ENCODE peak calls at places on chromosome 2, in five cellular contexts. M is HCT116, X is GM12878, H is HepG2, G is H1. L is an unnamed sample.
A peak's percentile ranks its signal among the peaks of the same experiment; 100 is the strongest.

GRCh38 chr2:176553685-176554106 is 284.5 kb downstream of the MTX2 start:
- DNase-seq in M (peak; percentile 32), X (no peak), H (no peak), G (no peak), L (no peak)

GRCh38 chr2:69082430-69082997 is 69.5 kb downstream of the ANTXR1 start:
- DNase-seq in M (no peak), X (no peak), G (no peak), H (peak; percentile 92), L (no peak)

GRCh38 chr2:156329922-156330726 is 2.4 kb downstream of the NR4A2 start:
- DNase-seq in M (no peak), G (no peak), H (no peak), X (no peak), L (no peak)

GRCh38 chr2:143675006-143675405 is 545.8 kb downstream of the ARHGAP15 start:
- DNase-seq in X (no peak), H (no peak), G (no peak), M (no peak), L (no peak)

GRCh38 chr2:160583823-160584537 is 90.4 kb upstream of the RBMS1 start:
- DNase-seq in H (no peak), M (no peak), X (no peak), G (no peak), L (no peak)

GRCh38 chr2:61758991-61759390 is 94.9 kb downstream of the FAM161A start:
- DNase-seq in M (no peak), G (no peak), X (no peak), H (no peak), L (no peak)

GRCh38 chr2:238726670-238727584 is 121.0 kb upstream of the TWIST2 start:
- DNase-seq in M (no peak), G (no peak), X (no peak), H (no peak), L (no peak)

GRCh38 chr2:213411582-213412289 is 127.5 kb downstream of the SPAG16 start:
- DNase-seq in H (no peak), X (no peak), G (no peak), M (peak; percentile 72), L (no peak)

GRCh38 chr2:191296083-191297006 is 51.1 kb downstream of the MYO1B start:
- DNase-seq in X (no peak), G (no peak), M (no peak), H (no peak), L (no peak)

GRCh38 chr2:86622878-86623548 is 652 bp downstream of the RNF103 start:
- DNase-seq in H (no peak), G (no peak), M (no peak), X (no peak), L (peak; percentile 76)

GRCh38 chr2:119307419-119308140 is 59.1 kb downstream of the C2orf76 start:
- DNase-seq in H (no peak), X (no peak), M (no peak), G (peak; percentile 9), L (no peak)

GRCh38 chr2:236505648-236506047 is 64.0 kb upstream of the ACKR3 start:
- DNase-seq in G (no peak), H (no peak), X (no peak), M (no peak), L (no peak)

GRCh38 chr2:42840760-42841159 is 48.4 kb upstream of the HAAO start:
- DNase-seq in M (no peak), G (no peak), X (no peak), H (no peak), L (no peak)

GRCh38 chr2:11984556-11985158 is 238.2 kb downstream of the LPIN1 start:
- DNase-seq in G (no peak), M (no peak), H (no peak), X (no peak), L (no peak)

GRCh38 chr2:26173596-26174482 is 951 bp downstream of the GAREM2 start:
- DNase-seq in M (no peak), H (no peak), G (no peak), X (no peak), L (no peak)
- TF ChIP-seq EZH2 in M (no peak), H (no peak), G (no peak), X (no peak), L (no peak)

DNA sequence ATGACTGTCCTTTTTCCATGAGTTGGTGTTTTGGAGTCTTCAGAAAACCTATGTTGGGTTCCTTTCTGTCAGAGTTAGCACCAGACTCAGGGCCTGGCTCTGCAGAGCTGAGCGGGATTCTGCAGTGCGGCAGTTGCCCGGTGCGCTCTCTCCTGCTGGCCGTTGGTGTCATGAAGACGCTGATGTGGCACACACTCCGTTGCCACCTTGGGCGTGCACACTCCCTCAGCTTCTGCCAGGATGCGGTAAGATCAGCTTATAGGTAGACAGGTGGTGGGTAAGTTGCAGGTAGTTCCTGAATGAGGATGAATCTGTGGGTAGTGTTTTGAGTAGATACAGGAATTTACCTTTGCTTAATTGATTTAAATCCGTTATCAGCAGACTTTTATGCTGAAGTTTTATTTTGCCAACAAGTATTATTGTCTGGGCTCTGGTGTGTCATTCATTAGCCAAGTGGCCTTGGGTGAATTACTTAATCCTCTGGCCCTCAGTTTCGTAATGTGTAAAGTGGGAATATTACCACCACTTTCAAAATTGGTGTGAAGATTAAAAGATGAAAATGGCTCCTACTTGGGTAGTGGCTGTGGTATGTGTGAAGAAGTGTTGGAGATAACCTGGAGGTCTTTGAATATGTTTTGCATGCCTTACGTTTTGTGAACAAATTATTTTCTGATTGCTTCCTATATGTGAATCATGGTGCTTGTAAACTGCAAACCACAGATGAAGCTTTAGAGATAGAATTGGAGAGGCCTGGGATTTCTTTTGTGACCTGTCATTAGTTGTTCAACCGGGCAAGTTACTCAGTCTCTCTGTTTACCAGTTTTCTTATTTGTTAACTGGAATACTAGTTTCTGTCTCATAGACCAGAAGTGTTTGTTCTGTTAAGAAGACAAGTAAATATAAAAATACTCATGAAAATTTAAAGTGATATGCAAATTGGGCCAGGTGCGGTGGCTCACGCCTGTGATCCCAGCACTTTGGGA is 27.0 kb downstream of the DGKD start:
- DNase-seq in G (no peak), X (no peak), M (no peak), H (no peak), L (no peak)
- TF ChIP-seq SP1 in G (no peak), X (no peak), M (no peak), H (no peak), L (no peak)

GRCh38 chr2:181575650-181576025 is 81.3 kb downstream of the CERKL start:
- DNase-seq in G (no peak), H (no peak), M (no peak), X (no peak), L (no peak)
- TF ChIP-seq CEBPB in G (no peak), H (no peak), M (no peak), X (no peak), L (no peak)

GRCh38 chr2:45651415-45652089 is at the start of gene PRKCE:
- DNase-seq in M (no peak), G (no peak), H (no peak), X (no peak), L (no peak)
- TF ChIP-seq EZH2 in M (no peak), G (peak; percentile 83), H (no peak), X (no peak), L (no peak)

DNA sequence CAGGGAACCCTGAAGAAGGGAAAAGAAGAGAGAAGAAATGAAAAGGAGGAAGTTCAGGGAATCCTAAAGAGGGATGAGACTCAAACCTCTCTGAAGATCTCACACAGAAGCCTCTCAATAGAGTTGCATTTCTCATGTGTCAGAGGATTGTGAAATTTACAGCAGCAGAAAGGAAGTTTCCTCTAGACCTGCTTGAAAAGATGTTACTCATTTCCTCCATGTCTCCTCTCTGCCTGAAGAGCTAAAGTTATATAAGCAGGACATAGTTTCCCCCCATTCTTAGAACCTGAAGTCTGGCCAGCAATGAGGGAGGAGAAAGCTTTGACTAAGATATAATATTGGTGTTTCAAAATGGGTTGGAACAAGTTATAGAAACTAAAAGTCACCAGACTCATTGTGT is 1155.6 kb downstream of the LRP1B start:
- DNase-seq in G (no peak), H (no peak), M (no peak), X (no peak), L (no peak)
- TF ChIP-seq SP1 in G (no peak), H (no peak), M (no peak), X (no peak), L (no peak)

DNA sequence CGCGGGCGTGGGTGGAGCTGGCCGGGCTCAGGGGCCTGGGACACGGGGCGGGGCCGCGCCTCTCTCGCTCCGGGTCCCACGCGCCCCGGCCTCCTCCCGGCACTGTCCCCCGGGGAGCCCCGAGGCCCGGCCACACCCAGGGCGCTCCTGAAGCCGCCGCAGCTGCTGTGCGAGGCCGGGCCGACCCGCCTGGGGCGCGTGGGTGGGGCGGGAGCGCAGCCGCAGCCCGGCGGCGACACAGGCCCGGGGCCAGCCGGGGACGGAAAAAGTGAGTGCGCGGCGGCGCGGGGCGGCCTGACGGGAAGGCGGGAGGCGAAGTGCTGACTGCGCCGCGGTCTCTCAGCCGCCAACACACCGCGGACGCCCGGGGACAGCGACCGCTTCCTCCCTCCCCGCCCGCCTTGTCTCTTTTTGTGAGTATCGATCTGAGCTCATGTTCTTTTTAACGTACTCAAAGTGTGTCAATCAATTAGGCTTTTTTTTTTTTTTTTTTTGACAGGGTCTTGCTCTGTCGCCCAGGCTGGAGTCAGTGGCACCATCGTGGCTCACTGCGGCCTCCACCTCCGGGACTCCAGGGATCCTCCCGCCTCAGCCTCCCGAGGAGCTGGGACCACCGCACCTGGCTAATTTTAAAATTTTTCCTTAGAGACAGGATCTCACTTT is 14.5 kb downstream of the PDCD1 start:
- DNase-seq in X (no peak), M (peak; percentile 32), G (no peak), H (no peak), L (peak; percentile 87)
- TF ChIP-seq CEBPB in X (no peak), M (no peak), G (no peak), H (no peak), L (no peak)

DNA sequence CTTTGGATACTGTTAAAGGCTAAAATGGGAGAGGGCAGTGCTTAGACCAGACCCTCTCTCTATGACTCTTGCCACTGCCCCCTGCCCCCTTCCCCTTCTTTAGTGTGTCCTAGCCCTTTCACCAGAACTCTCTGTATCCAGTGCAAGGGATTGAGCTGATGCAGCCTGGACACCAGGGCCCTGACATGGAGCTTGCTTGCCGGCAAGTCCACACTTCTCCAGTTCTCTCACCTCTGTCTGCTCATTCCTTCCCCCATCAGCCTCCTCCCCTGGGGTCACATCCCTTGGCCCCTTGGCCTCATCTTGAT is 1.5 kb upstream of the WNT6 start:
- DNase-seq in M (no peak), X (no peak), G (no peak), H (no peak), L (no peak)
- TF ChIP-seq EZH2 in M (no peak), X (no peak), G (no peak), H (peak; percentile 3), L (no peak)

GRCh38 chr2:138516030-138516704 is 14.6 kb downstream of the SPOPL start:
- DNase-seq in G (no peak), M (no peak), X (no peak), H (peak; percentile 72), L (no peak)
- TF ChIP-seq SP1 in G (no peak), M (no peak), X (no peak), H (no peak), L (no peak)